ENCODE peak calls at places on chromosomes 1 and 21, in eight cellular contexts. V is A673; F is T-helper 9 cell; A is activated CD8-positive, alpha-beta memory T cell treated with anti-CD3 and anti-CD28 coated beads for 24 hours; I is KBM-7; D is Caco-2; H is HAP-1; B is GM12865. U is an unnamed sample.

GRCh38 chr1:98468111-98468717 is 193.3 kb upstream of the SNX7 start:
- DNase-seq in H (no peak), A (no peak), V (peak), D (no peak), F (no peak), I (peak), B (peak), U (no peak)

GRCh38 chr1:182570611-182570970 is 18.5 kb downstream of the RNASEL start:
- DNase-seq in D (no peak), F (no peak), B (peak), I (no peak), A (no peak), V (no peak), H (no peak), U (no peak)

GRCh38 chr21:29725025-29725736 is 214.6 kb downstream of the GRIK1 start:
- DNase-seq in V (no peak), F (no peak), D (no peak), I (no peak), A (no peak), H (no peak), B (no peak), U (no peak)

GRCh38 chr1:206456577-206457375 is 13.5 kb upstream of the IKBKE start:
- DNase-seq in I (no peak), B (no peak), A (no peak), F (no peak), H (no peak), D (no peak), V (peak), U (no peak)

GRCh38 chr1:30284728-30285460 is 438.5 kb downstream of the MATN1 start:
- DNase-seq in V (no peak), B (no peak), A (peak), D (no peak), H (no peak), F (no peak), I (no peak), U (no peak)

GRCh38 chr1:29736582-29737188 is 500.4 kb downstream of the PTPRU start:
- DNase-seq in F (no peak), H (peak), V (peak), D (no peak), B (peak), A (no peak), I (peak), U (peak)

GRCh38 chr1:97647776-97648175 is 273.1 kb downstream of the DPYD start:
- DNase-seq in A (no peak), D (no peak), F (no peak), V (no peak), I (no peak), B (no peak), H (no peak), U (no peak)

GRCh38 chr1:34199927-34200326 is 23.2 kb downstream of the C1orf94 start:
- DNase-seq in D (no peak), I (no peak), B (no peak), V (no peak), H (no peak), F (no peak), A (no peak), U (no peak)

GRCh38 chr1:59223213-59223612 is 73.7 kb upstream of the FGGY start:
- DNase-seq in F (no peak), I (no peak), B (no peak), A (no peak), H (no peak), D (no peak), V (no peak), U (no peak)